ENCODE peak calls at places on chromosome 2, in seven cellular contexts. W is GM23248, Q is body of pancreas, A is mucosa of descending colon, L is right cardiac atrium, T is MM.1S, B is right atrium auricular region. H is an unnamed sample.

GRCh38 chr2:85547859-85548607 is 9.1 kb downstream of the MAT2A start:
- DNase-seq in W (no peak), Q (peak; percentile 33), A (no peak), L (no peak), T (no peak), B (no peak), H (no peak)

GRCh38 chr2:38099096-38099997 is 23.4 kb upstream of the CYP1B1 start:
- DNase-seq in W (no peak), Q (no peak), A (no peak), L (no peak), T (no peak), B (no peak), H (no peak)

GRCh38 chr2:30272761-30273573 is 41.6 kb downstream of the LBH start:
- DNase-seq in W (peak; percentile 87), Q (no peak), A (no peak), L (no peak), T (no peak), B (no peak), H (no peak)

GRCh38 chr2:20330202-20330601 is 20.4 kb downstream of the PUM2 start:
- DNase-seq in W (no peak), Q (no peak), A (no peak), L (no peak), T (no peak), B (no peak), H (no peak)

GRCh38 chr2:120647487-120647886 is 88.2 kb upstream of the GLI2 start:
- DNase-seq in W (peak; percentile 64), Q (no peak), A (no peak), L (no peak), T (no peak), B (no peak), H (no peak)

GRCh38 chr2:154470386-154470785 is 228.1 kb upstream of the KCNJ3 start:
- DNase-seq in W (no peak), Q (no peak), A (no peak), L (no peak), T (no peak), B (no peak), H (no peak)

GRCh38 chr2:172270278-172271079 is 156.9 kb upstream of the ITGA6 start:
- DNase-seq in W (no peak), Q (peak; percentile 82), A (peak; percentile 71), L (no peak), T (no peak), B (no peak), H (peak; percentile 5)

GRCh38 chr2:29389686-29390085 is 274.5 kb downstream of the CLIP4 start:
- DNase-seq in W (no peak), Q (no peak), A (no peak), L (no peak), T (no peak), B (no peak), H (no peak)

GRCh38 chr2:70995227-70995729 is 605 bp upstream of the TEX261 start:
- DNase-seq in W (peak; percentile 48), Q (peak; percentile 56), A (peak; percentile 69), L (no peak), T (peak; percentile 82), B (peak; percentile 57), H (peak; percentile 69)

GRCh38 chr2:129702773-129703172 is 276.7 kb upstream of the RAB6C start:
- DNase-seq in W (no peak), Q (no peak), A (no peak), L (no peak), T (peak; percentile 20), B (no peak), H (no peak)

GRCh38 chr2:88184762-88185161 is 14.6 kb downstream of the THNSL2 start:
- DNase-seq in W (no peak), Q (no peak), A (no peak), L (no peak), T (no peak), B (no peak), H (no peak)

GRCh38 chr2:28095622-28096021 is 205.1 kb downstream of the BABAM2 start:
- DNase-seq in W (no peak), Q (no peak), A (no peak), L (no peak), T (no peak), B (no peak), H (no peak)

GRCh38 chr2:32135409-32135808 is 30.3 kb upstream of the SLC30A6 start:
- DNase-seq in W (peak; percentile 87), Q (peak; percentile 57), A (no peak), L (no peak), T (peak; percentile 50), B (no peak), H (peak; percentile 6)

GRCh38 chr2:230953843-230954242 is 28.8 kb upstream of the GPR55 start:
- DNase-seq in W (no peak), Q (no peak), A (no peak), L (no peak), T (no peak), B (no peak), H (no peak)

GRCh38 chr2:41066168-41066567 is 614.3 kb upstream of the SLC8A1 start:
- DNase-seq in W (no peak), Q (no peak), A (no peak), L (no peak), T (no peak), B (no peak), H (no peak)

GRCh38 chr2:219418155-219418569 is at the start of gene DES:
- DNase-seq in W (peak; percentile 61), Q (no peak), A (no peak), L (peak; percentile 87), T (no peak), B (no peak), H (no peak)

GRCh38 chr2:11680181-11680900 is 10.3 kb upstream of the NTSR2 start:
- DNase-seq in W (no peak), Q (peak; percentile 72), A (no peak), L (no peak), T (no peak), B (no peak), H (no peak)

GRCh38 chr2:11679016-11679415 is 9.0 kb upstream of the NTSR2 start:
- DNase-seq in W (no peak), Q (no peak), A (no peak), L (no peak), T (peak; percentile 30), B (no peak), H (no peak)

GRCh38 chr2:11678306-11678960 is 8.4 kb upstream of the NTSR2 start:
- DNase-seq in W (no peak), Q (no peak), A (no peak), L (no peak), T (no peak), B (no peak), H (no peak)

GRCh38 chr2:11680901-11681721 is 11.1 kb upstream of the NTSR2 start:
- DNase-seq in W (no peak), Q (no peak), A (no peak), L (no peak), T (no peak), B (no peak), H (no peak)

GRCh38 chr2:11679491-11680130 is 9.6 kb upstream of the NTSR2 start:
- DNase-seq in W (no peak), Q (no peak), A (no peak), L (no peak), T (no peak), B (no peak), H (no peak)
- H3K4me1 ChIP-seq in W (no peaks in the 10 kb centered on the region), Q (peaks cover 31% of the 10 kb centered on the region), A (no peaks in the 10 kb centered on the region), L (peaks cover 3% of the 10 kb centered on the region), T (peaks cover 4% of the 10 kb centered on the region), B (no peaks in the 10 kb centered on the region), H (peaks cover 3% of the 10 kb centered on the region)

GRCh38 chr2:68737717-68738116 is 3.1 kb downstream of the ARHGAP25 start:
- DNase-seq in W (no peak), Q (no peak), A (no peak), L (no peak), T (peak; percentile 54), B (peak; percentile 54), H (peak; percentile 75)
- H3K4me1 ChIP-seq in W (no peaks in the 10 kb centered on the region), Q (no peaks in the 10 kb centered on the region), A (no peaks in the 10 kb centered on the region), L (no peaks in the 10 kb centered on the region), T (peaks cover 31% of the 10 kb centered on the region), B (no peaks in the 10 kb centered on the region), H (peaks cover 76% of the 10 kb centered on the region)

DNA sequence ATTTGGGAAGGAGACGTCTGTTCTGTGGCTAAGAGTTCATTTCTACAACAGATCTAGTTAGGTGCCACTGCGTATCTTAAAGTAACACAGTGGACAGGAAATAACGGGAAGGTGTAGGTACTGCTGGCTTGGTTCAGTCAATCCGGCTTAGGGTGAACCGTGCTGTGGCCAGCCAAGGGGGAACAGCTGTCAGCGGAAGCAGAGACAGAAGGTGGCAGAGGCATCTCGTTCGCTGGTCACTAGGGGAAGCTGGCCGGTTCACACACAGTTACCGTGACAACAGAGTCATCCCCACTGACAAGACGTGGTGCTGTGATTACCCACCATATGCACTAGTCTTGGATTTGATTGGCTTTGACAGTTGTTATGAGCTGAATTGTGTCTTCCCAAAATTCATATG is 58.8 kb upstream of the HDAC4 start:
- DNase-seq in W (no peak), Q (no peak), A (no peak), L (no peak), T (no peak), B (peak; percentile 11), H (no peak)
- H3K4me1 ChIP-seq in W (no peaks in the 10 kb centered on the region), Q (no peaks in the 10 kb centered on the region), A (no peaks in the 10 kb centered on the region), L (no peaks in the 10 kb centered on the region), T (no peaks in the 10 kb centered on the region), B (no peaks in the 10 kb centered on the region), H (no peaks in the 10 kb centered on the region)

DNA sequence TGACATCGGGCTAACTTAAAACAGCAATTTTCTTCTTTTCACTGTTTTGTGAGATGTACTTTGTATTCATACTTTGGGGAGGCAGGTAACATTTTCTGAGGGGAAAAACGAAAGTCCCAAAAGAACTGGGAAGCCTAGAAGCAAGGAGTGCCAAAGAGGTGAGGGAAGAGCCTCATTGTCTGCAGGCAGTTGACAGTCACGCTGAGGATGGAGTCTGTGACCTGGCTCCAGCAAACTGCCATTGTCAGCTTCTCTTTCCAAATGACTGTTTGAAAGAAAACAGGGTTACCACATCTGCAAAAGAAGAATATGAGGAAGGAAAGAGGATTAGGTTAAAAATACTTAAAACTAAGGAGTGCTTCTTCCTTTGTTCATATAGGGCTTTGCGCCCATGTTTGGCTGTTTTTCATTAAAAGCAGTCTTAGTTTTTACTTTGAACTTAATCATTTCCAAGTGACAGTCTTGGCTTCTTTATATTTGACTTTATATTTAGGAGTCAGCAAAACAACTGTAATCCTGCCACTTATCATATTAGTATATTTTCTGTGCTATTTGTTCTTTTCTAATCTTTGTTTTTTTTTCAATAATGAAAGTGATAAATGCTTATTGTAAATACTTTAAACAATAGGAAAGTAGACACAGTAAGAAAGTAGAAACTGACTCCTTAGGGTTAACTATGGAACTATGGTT is 35.0 kb downstream of the CERS6 start:
- DNase-seq in W (peak; percentile 44), Q (no peak), A (no peak), L (no peak), T (peak; percentile 36), B (no peak), H (no peak)
- H3K4me1 ChIP-seq in W (peaks cover 18% of the 10 kb centered on the region), Q (no peaks in the 10 kb centered on the region), A (peaks cover 31% of the 10 kb centered on the region), L (peaks cover 4% of the 10 kb centered on the region), T (peaks cover 30% of the 10 kb centered on the region), B (no peaks in the 10 kb centered on the region), H (peaks cover 28% of the 10 kb centered on the region)

H was measured in CD4-positive, alpha-beta memory T cell.